ENCODE peak calls at places on chromosomes 16 and 17, in nine cellular contexts. J, X, N, B, O, A, V, T and M are unnamed samples.
A peak's percentile ranks its signal among the peaks of the same experiment; 100 is the strongest.

GRCh38 chr16:12771341-12771798 is 32.3 kb downstream of the CPPED1 start:
- DNase-seq in O (no peak), T (no peak), V (no peak), N (no peak), A (no peak), B (no peak), J (no peak), X (no peak), M (no peak)

GRCh38 chr16:725463-726187 is 618 bp downstream of the CCDC78 start:
- DNase-seq in X (no peak), O (no peak), T (no peak), V (no peak), A (no peak), B (no peak), J (no peak), N (no peak), M (no peak)

GRCh38 chr17:80008383-80008840 is 27.3 kb downstream of the TBC1D16 start:
- DNase-seq in T (peak; percentile 95), O (peak; percentile 97), V (no peak), A (peak; percentile 63), B (peak; percentile 86), N (no peak), J (peak; percentile 78), X (peak; percentile 73), M (no peak)

GRCh38 chr16:84458606-84459516 is 45.6 kb downstream of the MEAK7 start:
- DNase-seq in X (no peak), N (no peak), B (no peak), V (no peak), A (no peak), O (no peak), J (no peak), T (peak; percentile 57), M (no peak)

GRCh38 chr17:63448655-63449054 is 2.5 kb upstream of the CYB561 start:
- DNase-seq in A (no peak), X (no peak), O (peak; percentile 32), N (no peak), T (no peak), V (no peak), J (no peak), B (no peak), M (no peak)

GRCh38 chr17:13544292-13544691 is 57.4 kb downstream of the HS3ST3A1 start:
- DNase-seq in O (no peak), V (peak; percentile 81), T (no peak), A (no peak), J (peak; percentile 48), N (no peak), B (peak; percentile 25), X (no peak), M (peak; percentile 83)

GRCh38 chr17:60231234-60231633 is 81.5 kb downstream of the CA4 start:
- DNase-seq in X (no peak), N (no peak), O (no peak), J (no peak), A (no peak), V (no peak), T (no peak), B (no peak), M (no peak)

GRCh38 chr16:84498859-84499620 is 5.4 kb downstream of the MEAK7 start:
- DNase-seq in N (no peak), A (no peak), V (no peak), J (no peak), X (no peak), O (no peak), B (no peak), T (peak; percentile 53), M (no peak)

DNA sequence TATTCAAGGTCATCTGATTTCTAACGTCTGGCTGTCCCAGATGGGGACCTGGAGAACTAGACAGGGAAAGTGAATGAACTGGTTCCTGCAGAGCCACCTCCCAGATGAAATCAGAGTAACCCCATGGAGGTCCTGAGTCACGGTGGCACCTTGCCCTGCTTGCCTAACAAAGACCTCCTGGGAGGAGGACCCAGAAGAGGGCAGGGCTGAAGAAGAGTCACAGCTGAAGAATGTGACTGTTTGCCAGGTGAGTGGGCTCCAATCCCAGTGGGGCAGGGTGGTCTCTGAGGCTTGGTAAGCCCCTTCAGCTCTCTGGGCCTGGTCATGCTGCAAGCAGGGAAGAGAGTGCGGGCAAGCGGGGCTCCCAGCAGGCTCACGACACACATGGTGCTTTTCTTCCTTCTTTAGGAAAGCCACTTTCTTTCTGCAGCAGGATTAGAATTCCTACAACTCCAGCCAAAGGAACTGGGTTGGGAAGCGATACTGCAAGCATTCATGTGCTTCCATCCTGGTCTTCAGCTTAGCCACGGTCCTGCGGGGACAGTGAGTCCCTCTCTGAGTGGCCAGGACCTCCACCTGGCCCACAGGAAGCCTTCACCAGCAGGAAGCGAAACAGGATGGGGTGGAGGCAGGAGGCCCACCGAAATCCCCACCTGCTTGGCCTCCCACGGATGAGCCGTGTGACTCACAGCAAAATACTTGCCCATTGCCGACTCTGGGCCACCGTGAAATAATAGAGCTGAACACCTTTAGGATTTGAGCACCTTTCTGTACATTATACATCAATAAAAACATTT is 4.3 kb downstream of the C16orf74 start:
- DNase-seq in V (no peak), N (no peak), A (no peak), X (no peak), T (no peak), O (no peak), J (no peak), B (no peak), M (no peak)
- H3K4me3 ChIP-seq in V (no peak overlapping the region), N (no peak overlapping the region), A (no peak overlapping the region), X (no peak overlapping the region), T (no peak overlapping the region), O (no peak overlapping the region), J (no peak overlapping the region), B (no peak overlapping the region), M (no peak overlapping the region)

GRCh38 chr17:2690165-2691068 is 21.1 kb downstream of the CLUH start:
- DNase-seq in O (peak; percentile 78), T (no peak), J (peak; percentile 28), X (no peak), B (no peak), A (no peak), N (no peak), V (no peak), M (no peak)

GRCh38 chr17:2687074-2687418 is 24.5 kb downstream of the CLUH start:
- DNase-seq in N (no peak), V (no peak), T (no peak), B (no peak), X (no peak), A (no peak), O (no peak), J (no peak), M (no peak)

GRCh38 chr17:2688351-2689342 is 22.9 kb downstream of the CLUH start:
- DNase-seq in B (no peak), T (no peak), X (peak; percentile 10), N (no peak), O (peak; percentile 78), V (no peak), A (no peak), J (peak; percentile 33), M (no peak)

GRCh38 chr17:2691069-2691871 is 20.3 kb downstream of the CLUH start:
- DNase-seq in A (no peak), V (no peak), X (no peak), B (no peak), O (peak; percentile 73), N (no peak), T (no peak), J (no peak), M (no peak)

DNA sequence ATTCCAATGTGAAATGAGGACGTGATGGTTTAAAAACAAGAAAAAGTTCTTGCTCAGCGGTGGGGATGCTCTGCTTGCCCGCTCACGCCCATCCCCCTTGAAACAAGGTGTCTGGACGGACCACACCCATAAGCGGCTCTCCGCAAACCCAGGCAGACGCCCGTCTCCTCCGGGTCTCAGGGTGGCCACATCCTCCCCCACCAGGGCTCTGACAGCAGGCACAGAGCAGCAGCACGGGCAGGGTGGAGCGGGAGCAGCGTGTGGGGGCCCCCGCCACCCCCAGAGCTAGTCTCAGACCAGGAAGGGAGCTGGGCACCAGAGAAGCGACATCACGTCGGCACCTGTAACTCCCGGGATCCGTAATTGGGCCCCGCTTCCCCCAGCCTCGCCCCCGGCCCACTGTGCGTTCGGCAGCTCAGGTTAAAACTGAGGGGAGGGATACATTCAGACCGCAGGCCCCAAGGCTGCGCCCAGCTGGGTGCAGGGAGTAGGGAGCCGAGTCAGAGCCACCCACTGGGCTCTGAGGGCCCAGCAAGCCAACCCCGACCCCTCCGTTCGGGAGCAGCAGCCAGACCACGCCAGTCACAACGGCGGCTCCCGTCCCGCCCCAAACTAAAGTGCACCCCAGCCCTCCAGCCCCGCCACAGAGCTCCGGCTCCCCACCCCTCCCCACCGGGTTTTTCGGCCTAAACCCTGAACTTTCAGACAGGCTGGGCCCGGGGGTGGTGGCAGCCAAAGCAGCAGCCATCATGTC is 22.0 kb downstream of the CLUH start:
- DNase-seq in J (peak; percentile 28), B (no peak), O (peak; percentile 79), X (no peak), A (no peak), V (no peak), N (no peak), T (peak; percentile 74), M (no peak)
- H3K4me3 ChIP-seq in J (peak overlapping the region; percentile 31), B (no peak overlapping the region), O (no peak overlapping the region), X (no peak overlapping the region), A (no peak overlapping the region), V (no peak overlapping the region), N (no peak overlapping the region), T (no peak overlapping the region), M (no peak overlapping the region)

GRCh38 chr16:71528257-71528656 is 2.0 kb downstream of the CHST4 start:
- DNase-seq in O (no peak), N (no peak), J (no peak), V (no peak), T (no peak), X (no peak), A (no peak), B (no peak), M (no peak)

GRCh38 chr16:71528863-71529262 is 2.6 kb downstream of the CHST4 start:
- DNase-seq in X (no peak), J (no peak), N (no peak), O (no peak), T (no peak), A (no peak), V (no peak), B (no peak), M (no peak)

GRCh38 chr16:71520550-71520949 is 5.7 kb upstream of the CHST4 start:
- DNase-seq in X (no peak), V (no peak), T (no peak), B (no peak), A (no peak), J (no peak), O (no peak), N (no peak), M (no peak)

GRCh38 chr16:71526111-71526998 is at the start of gene CHST4:
- DNase-seq in J (no peak), O (no peak), B (peak; percentile 20), A (no peak), V (peak; percentile 2), N (no peak), T (no peak), X (no peak), M (peak; percentile 7)

DNA sequence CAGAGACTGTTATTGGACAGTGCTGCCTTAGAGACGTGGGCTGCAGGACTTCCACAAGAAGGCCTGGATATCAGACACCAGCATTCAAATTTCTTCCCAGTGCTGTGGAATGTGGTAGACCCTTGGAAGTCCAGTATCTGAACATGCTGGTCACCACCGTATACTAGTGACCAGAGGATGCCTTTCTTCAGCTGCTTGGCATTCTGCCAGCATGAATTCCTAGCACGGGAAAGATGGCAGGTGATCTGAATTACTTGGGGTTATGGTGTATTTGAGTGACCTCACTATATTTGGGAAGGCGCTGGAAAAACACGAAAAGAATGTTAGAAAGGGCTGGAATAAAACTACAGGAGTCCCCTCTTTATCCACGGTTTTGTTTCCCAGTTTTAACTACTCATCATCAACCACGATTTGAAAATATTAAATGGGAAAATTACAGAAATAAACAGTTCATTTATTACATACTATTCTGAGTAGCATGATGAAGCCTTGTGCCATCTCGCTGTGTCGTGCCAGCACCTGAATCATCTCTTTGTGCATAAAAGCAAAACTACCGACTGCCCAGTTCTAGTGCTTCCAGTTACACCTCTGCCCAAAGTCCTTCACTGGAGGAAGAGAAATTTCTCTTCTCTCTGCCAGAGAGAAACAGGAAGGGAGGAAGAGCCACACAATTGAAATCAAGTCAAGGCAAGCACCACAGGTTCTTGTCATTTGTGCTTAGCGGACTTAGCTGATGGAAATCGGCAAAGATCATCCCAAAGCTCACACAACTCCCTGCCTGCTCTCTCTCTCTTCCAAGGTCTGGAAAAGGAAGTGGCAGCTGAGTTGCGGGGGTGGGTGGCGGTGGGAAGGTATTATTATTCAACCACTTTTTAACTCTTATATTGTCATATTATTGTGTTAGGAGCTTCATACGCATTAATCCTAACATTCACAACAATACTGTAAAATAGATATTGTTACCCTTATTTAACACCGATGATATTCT is 1.4 kb upstream of the CHST4 start:
- DNase-seq in J (no peak), V (no peak), T (no peak), B (no peak), X (no peak), N (no peak), O (no peak), A (no peak), M (no peak)
- H3K4me3 ChIP-seq in J (no peak overlapping the region), V (no peak overlapping the region), T (no peak overlapping the region), B (no peak overlapping the region), X (no peak overlapping the region), N (no peak overlapping the region), O (no peak overlapping the region), A (no peak overlapping the region), M (no peak overlapping the region)

GRCh38 chr17:48013876-48014602 is 23.6 kb downstream of the COPZ2 start:
- DNase-seq in B (no peak), J (no peak), T (no peak), A (no peak), V (no peak), N (no peak), O (no peak), X (no peak), M (no peak)

GRCh38 chr17:48012151-48012520 is 25.5 kb downstream of the COPZ2 start:
- DNase-seq in T (peak; percentile 80), B (no peak), V (no peak), X (peak; percentile 61), O (peak; percentile 89), N (no peak), J (peak; percentile 38), A (no peak), M (no peak)

GRCh38 chr17:48014603-48015037 is 23.0 kb downstream of the COPZ2 start:
- DNase-seq in J (no peak), O (no peak), N (no peak), V (no peak), B (no peak), X (no peak), T (no peak), A (no peak), M (no peak)

GRCh38 chr17:48010193-48010592 is 27.4 kb downstream of the COPZ2 start:
- DNase-seq in J (peak; percentile 1), N (no peak), T (no peak), V (no peak), O (no peak), X (no peak), B (no peak), A (no peak), M (no peak)

GRCh38 chr17:48011405-48012150 is 26.0 kb downstream of the COPZ2 start:
- DNase-seq in N (peak; percentile 20), V (no peak), J (peak; percentile 24), A (no peak), B (no peak), T (no peak), X (peak; percentile 44), O (no peak), M (no peak)
- H3K4me3 ChIP-seq in N (peak overlapping the region; percentile 26), V (peak overlapping the region; percentile 40), J (peak overlapping the region; percentile 32), A (peak overlapping the region; percentile 40), B (peak overlapping the region; percentile 6), T (no peak overlapping the region), X (peak overlapping the region; percentile 52), O (peak overlapping the region; percentile 9), M (peak overlapping the region; percentile 29)